ENCODE peak calls at places on chromosomes 4 and X, in seven cellular contexts. D, B, P, I, S, K and M are unnamed samples.

GRCh38 chrX:39205467-39205866 is 404.2 kb downstream of the MID1IP1 start:
- DNase-seq in D (no peak), B (no peak), P (no peak), I (no peak), S (no peak), K (no peak), M (no peak)

GRCh38 chr4:6957994-6958393 is 48.4 kb downstream of the TBC1D14 start:
- DNase-seq in D (no peak), B (no peak), P (peak; percentile 43), I (no peak), S (no peak), K (no peak), M (no peak)

GRCh38 chrX:91434351-91435168 is at the start of gene PABPC5:
- DNase-seq in D (peak; percentile 84), B (peak; percentile 86), P (peak; percentile 82), I (peak; percentile 95), S (no peak), K (peak; percentile 14), M (no peak)

GRCh38 chr4:41203169-41203568 is 11.2 kb downstream of the APBB2 start:
- DNase-seq in D (peak; percentile 58), B (no peak), P (no peak), I (no peak), S (no peak), K (no peak), M (no peak)

GRCh38 chr4:113383111-113383785 is 333.8 kb downstream of the ANK2 start:
- DNase-seq in D (peak; percentile 93), B (no peak), P (peak; percentile 79), I (no peak), S (no peak), K (no peak), M (no peak)

GRCh38 chrX:151982217-151982616 is 7.7 kb upstream of the GABRE start:
- DNase-seq in D (peak; percentile 85), B (no peak), P (peak; percentile 73), I (no peak), S (no peak), K (peak; percentile 50), M (peak; percentile 29)

GRCh38 chr4:3868841-3869572 is 102.8 kb downstream of the ADRA2C start:
- DNase-seq in D (no peak), B (no peak), P (peak; percentile 78), I (peak; percentile 35), S (peak; percentile 26), K (no peak), M (no peak)

GRCh38 chr4:1045193-1045594 is 33.8 kb downstream of the FGFRL1 start:
- DNase-seq in D (no peak), B (peak; percentile 49), P (peak; percentile 76), I (peak; percentile 39), S (peak; percentile 57), K (no peak), M (no peak)

GRCh38 chrX:123835661-123836371 is 24.0 kb upstream of the XIAP start:
- DNase-seq in D (peak; percentile 83), B (no peak), P (no peak), I (no peak), S (no peak), K (no peak), M (no peak)

DNA sequence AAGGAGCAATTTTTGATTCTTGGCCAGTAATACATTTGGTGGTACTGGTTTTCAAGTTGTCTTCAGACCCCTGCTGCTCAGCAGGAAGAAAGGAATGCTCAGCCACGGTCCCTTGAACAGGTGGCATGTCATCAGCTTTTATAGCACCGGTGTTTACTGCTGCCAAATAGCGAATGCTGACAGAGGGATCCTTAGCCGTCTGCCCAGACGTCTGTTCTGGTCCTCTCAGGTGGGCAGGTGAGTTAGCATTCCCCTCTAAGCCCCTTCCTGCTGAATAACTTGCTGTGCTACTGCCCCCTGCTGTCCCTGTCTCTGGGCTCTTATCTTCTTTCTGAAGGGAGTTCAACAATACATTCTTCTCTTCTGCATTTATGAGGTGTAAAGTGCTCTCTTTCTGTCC is 28.4 kb downstream of the BOD1L1 start:
- DNase-seq in D (no peak), B (no peak), P (peak; percentile 62), I (peak; percentile 92), S (no peak), K (no peak), M (peak; percentile 22)
- TF ChIP-seq CTCF in D (peak; percentile 23), B (no peak), P (peak; percentile 38), I (peak; percentile 70), S (no peak), K (no peak), M (peak; percentile 54)

GRCh38 chrX:7759832-7760231 is 83.1 kb upstream of the VCX start:
- DNase-seq in D (no peak), B (no peak), P (no peak), I (no peak), S (no peak), K (no peak), M (no peak)
- H3K4me3 ChIP-seq in D (no peak overlapping the region), B (no peak overlapping the region), P (no peak overlapping the region), I (no peak overlapping the region), S (no peak overlapping the region), K (no peak overlapping the region), M (no peak overlapping the region)

DNA sequence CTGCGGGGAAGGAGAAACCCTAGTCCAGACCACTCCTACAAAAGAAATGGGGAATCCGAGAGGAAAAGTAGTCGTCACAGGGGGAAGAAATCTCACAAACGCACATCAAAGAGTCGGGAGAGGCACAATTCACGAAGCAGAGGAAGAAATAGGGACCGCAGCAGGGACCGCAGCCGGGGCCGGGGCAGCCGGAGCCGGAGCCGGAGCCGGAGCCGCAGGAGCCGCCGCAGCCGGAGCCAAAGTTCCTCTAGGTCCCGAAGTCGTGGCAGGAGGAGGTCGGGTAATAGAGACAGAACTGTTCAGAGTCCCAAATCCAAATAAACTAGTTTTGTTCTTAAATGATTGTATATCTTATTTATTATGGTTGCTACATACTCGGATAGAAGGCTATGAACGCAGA is 31.7 kb downstream of the AP1S2 start:
- DNase-seq in D (no peak), B (no peak), P (no peak), I (no peak), S (no peak), K (no peak), M (no peak)
- TF ChIP-seq CTCF in D (no peak), B (no peak), P (no peak), I (no peak), S (no peak), K (no peak), M (no peak)

GRCh38 chrX:120464409-120464808 is 4.7 kb downstream of the LAMP2 start:
- DNase-seq in D (no peak), B (no peak), P (no peak), I (no peak), S (no peak), K (no peak), M (no peak)

GRCh38 chrX:120468071-120468470 is 1.0 kb downstream of the LAMP2 start:
- DNase-seq in D (no peak), B (no peak), P (no peak), I (no peak), S (no peak), K (no peak), M (no peak)

GRCh38 chrX:120462370-120462769 is 6.7 kb downstream of the LAMP2 start:
- DNase-seq in D (no peak), B (no peak), P (no peak), I (no peak), S (no peak), K (no peak), M (no peak)

GRCh38 chrX:120459313-120459712 is 9.8 kb downstream of the LAMP2 start:
- DNase-seq in D (no peak), B (no peak), P (no peak), I (no peak), S (no peak), K (no peak), M (no peak)

DNA sequence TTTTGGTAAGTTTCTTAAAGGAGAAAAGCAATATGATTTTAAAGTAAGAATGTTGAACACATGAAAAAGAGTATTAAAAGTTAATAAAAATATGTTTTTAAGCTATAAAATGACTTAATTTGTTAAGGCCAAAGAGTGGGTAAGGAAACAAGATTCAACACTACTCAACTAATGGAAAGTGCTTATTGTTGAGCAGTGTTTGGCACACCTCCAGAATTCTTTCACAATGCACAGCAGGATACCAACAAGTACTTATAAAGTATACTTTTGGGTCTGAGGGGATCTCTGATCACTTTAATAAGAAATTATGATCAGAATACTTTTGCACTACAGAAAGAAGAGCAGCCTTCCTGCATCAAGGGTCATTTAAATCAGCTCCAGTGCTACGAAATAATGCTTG is 5.9 kb downstream of the LAMP2 start:
- DNase-seq in D (peak; percentile 63), B (no peak), P (no peak), I (no peak), S (no peak), K (no peak), M (no peak)
- H3K4me3 ChIP-seq in D (no peak overlapping the region), B (no peak overlapping the region), P (no peak overlapping the region), I (no peak overlapping the region), S (no peak overlapping the region), K (no peak overlapping the region), M (no peak overlapping the region)

DNA sequence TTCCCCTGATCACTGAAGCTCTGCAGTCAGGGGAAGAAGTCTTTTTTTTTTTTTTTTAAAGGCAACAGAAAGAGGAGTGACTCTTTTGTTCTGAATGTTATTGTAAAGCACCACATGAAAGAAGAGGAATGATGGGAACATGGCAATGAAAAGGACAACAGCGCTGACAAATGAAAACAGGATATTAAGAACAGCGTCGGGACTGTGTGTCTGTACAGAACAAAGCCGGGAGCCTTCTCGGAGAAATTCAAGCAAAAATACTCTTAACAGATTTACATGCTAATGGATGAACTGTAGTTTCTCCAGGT is 40.7 kb downstream of the MID1 start:
- DNase-seq in D (peak; percentile 66), B (no peak), P (no peak), I (no peak), S (no peak), K (no peak), M (peak; percentile 64)
- TF ChIP-seq CTCF in D (no peak), B (no peak), P (no peak), I (no peak), S (no peak), K (no peak), M (no peak)

GRCh38 chr4:138112389-138112788 is 129.8 kb downstream of the SLC7A11 start:
- DNase-seq in D (no peak), B (no peak), P (no peak), I (no peak), S (no peak), K (no peak), M (no peak)

GRCh38 chr4:138113819-138114415 is 128.2 kb downstream of the SLC7A11 start:
- DNase-seq in D (peak; percentile 70), B (no peak), P (no peak), I (no peak), S (no peak), K (no peak), M (peak; percentile 22)

GRCh38 chr4:138115053-138115452 is 127.1 kb downstream of the SLC7A11 start:
- DNase-seq in D (no peak), B (no peak), P (no peak), I (no peak), S (no peak), K (no peak), M (no peak)

GRCh38 chr4:138111462-138112000 is 130.6 kb downstream of the SLC7A11 start:
- DNase-seq in D (no peak), B (no peak), P (no peak), I (peak; percentile 72), S (no peak), K (no peak), M (no peak)

DNA sequence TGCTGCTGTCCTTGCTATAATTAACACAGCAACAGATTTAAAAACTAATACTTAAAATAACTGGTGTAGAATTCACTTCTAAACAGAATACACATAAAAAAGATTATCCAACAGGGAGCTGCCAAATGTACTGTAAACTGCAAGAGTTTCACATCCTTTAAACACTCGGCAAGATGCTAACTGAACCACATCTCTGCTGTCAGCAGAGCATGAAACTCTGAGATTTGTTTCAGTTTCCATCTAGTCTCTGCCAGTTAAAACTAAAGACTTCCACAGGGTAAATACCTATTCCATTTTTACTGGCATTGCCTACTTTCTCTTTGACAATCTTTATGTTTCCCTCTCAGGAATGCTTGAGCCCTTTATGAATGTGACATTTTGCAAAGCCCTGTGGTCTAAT is 127.7 kb downstream of the SLC7A11 start:
- DNase-seq in D (no peak), B (no peak), P (no peak), I (no peak), S (no peak), K (no peak), M (peak; percentile 9)
- H3K4me3 ChIP-seq in D (no peak overlapping the region), B (no peak overlapping the region), P (no peak overlapping the region), I (no peak overlapping the region), S (no peak overlapping the region), K (no peak overlapping the region), M (no peak overlapping the region)